ENCODE peak calls at places on chromosome 11, in five cellular contexts. One of them, this sample, is unnamed.

GRCh38 chr11:76510060-76511047 is 65.5 kb downstream of the EMSY start:
- DNase-seq in activated CD8-positive, alpha-beta memory T cell treated with anti-CD3 and anti-CD28 coated beads for 24 hours: no peak
- DNase-seq in NCI-H187: no peak
- DNase-seq in mucosa of descending colon: no peak
- DNase-seq in HuH-7.5: no peak
- DNase-seq in this sample: no peak

GRCh38 chr11:10931761-10932700 is 74.2 kb upstream of the ZBED5 start:
- DNase-seq in NCI-H187: no peak
- DNase-seq in activated CD8-positive, alpha-beta memory T cell treated with anti-CD3 and anti-CD28 coated beads for 24 hours: no peak
- DNase-seq in HuH-7.5: no peak
- DNase-seq in mucosa of descending colon: peak
- DNase-seq in this sample: no peak

GRCh38 chr11:43948341-43949185 is 6.1 kb downstream of the C11orf96 start:
- DNase-seq in NCI-H187: no peak
- DNase-seq in HuH-7.5: no peak
- DNase-seq in mucosa of descending colon: no peak
- DNase-seq in activated CD8-positive, alpha-beta memory T cell treated with anti-CD3 and anti-CD28 coated beads for 24 hours: no peak
- DNase-seq in this sample: no peak

GRCh38 chr11:56624661-56625110 is 10.0 kb upstream of the OR5M1 start:
- DNase-seq in HuH-7.5: no peak
- DNase-seq in mucosa of descending colon: no peak
- DNase-seq in NCI-H187: no peak
- DNase-seq in activated CD8-positive, alpha-beta memory T cell treated with anti-CD3 and anti-CD28 coated beads for 24 hours: no peak
- DNase-seq in this sample: peak

GRCh38 chr11:122170815-122171475 is 54.9 kb upstream of the BLID start:
- DNase-seq in NCI-H187: no peak
- DNase-seq in HuH-7.5: no peak
- DNase-seq in activated CD8-positive, alpha-beta memory T cell treated with anti-CD3 and anti-CD28 coated beads for 24 hours: no peak
- DNase-seq in mucosa of descending colon: no peak
- DNase-seq in this sample: no peak

GRCh38 chr11:60280412-60280811 is at the start of gene MS4A4A:
- DNase-seq in mucosa of descending colon: no peak
- DNase-seq in HuH-7.5: no peak
- DNase-seq in NCI-H187: no peak
- DNase-seq in activated CD8-positive, alpha-beta memory T cell treated with anti-CD3 and anti-CD28 coated beads for 24 hours: no peak
- DNase-seq in this sample: no peak

GRCh38 chr11:77204792-77205466 is 76.9 kb downstream of the MYO7A start:
- DNase-seq in HuH-7.5: no peak
- DNase-seq in NCI-H187: no peak
- DNase-seq in activated CD8-positive, alpha-beta memory T cell treated with anti-CD3 and anti-CD28 coated beads for 24 hours: no peak
- DNase-seq in mucosa of descending colon: no peak
- DNase-seq in this sample: no peak

GRCh38 chr11:15035283-15035682 is 38.1 kb upstream of the CALCB start:
- DNase-seq in activated CD8-positive, alpha-beta memory T cell treated with anti-CD3 and anti-CD28 coated beads for 24 hours: no peak
- DNase-seq in mucosa of descending colon: peak
- DNase-seq in NCI-H187: peak
- DNase-seq in HuH-7.5: no peak
- DNase-seq in this sample: no peak

GRCh38 chr11:13603661-13604060 is 64.8 kb upstream of the FAR1 start:
- DNase-seq in activated CD8-positive, alpha-beta memory T cell treated with anti-CD3 and anti-CD28 coated beads for 24 hours: no peak
- DNase-seq in HuH-7.5: no peak
- DNase-seq in NCI-H187: no peak
- DNase-seq in mucosa of descending colon: no peak
- DNase-seq in this sample: no peak

GRCh38 chr11:104451193-104451592 is 287.2 kb upstream of the PDGFD start:
- DNase-seq in mucosa of descending colon: no peak
- DNase-seq in activated CD8-positive, alpha-beta memory T cell treated with anti-CD3 and anti-CD28 coated beads for 24 hours: no peak
- DNase-seq in HuH-7.5: no peak
- DNase-seq in NCI-H187: no peak
- DNase-seq in this sample: no peak

GRCh38 chr11:27705873-27706820 is 5.9 kb upstream of the BDNF start:
- DNase-seq in activated CD8-positive, alpha-beta memory T cell treated with anti-CD3 and anti-CD28 coated beads for 24 hours: no peak
- DNase-seq in HuH-7.5: peak
- DNase-seq in mucosa of descending colon: no peak
- DNase-seq in NCI-H187: no peak
- DNase-seq in this sample: peak

GRCh38 chr11:117627259-117627658 is 169.8 kb downstream of the DSCAML1 start:
- DNase-seq in NCI-H187: no peak
- DNase-seq in HuH-7.5: no peak
- DNase-seq in mucosa of descending colon: peak
- DNase-seq in activated CD8-positive, alpha-beta memory T cell treated with anti-CD3 and anti-CD28 coated beads for 24 hours: no peak
- DNase-seq in this sample: no peak

GRCh38 chr11:69153661-69154060 is 2.1 kb upstream of the SMIM38 start:
- DNase-seq in activated CD8-positive, alpha-beta memory T cell treated with anti-CD3 and anti-CD28 coated beads for 24 hours: no peak
- DNase-seq in HuH-7.5: no peak
- DNase-seq in NCI-H187: no peak
- DNase-seq in mucosa of descending colon: no peak
- DNase-seq in this sample: no peak

GRCh38 chr11:122721964-122722266 is 66.4 kb downstream of the UBASH3B start:
- DNase-seq in NCI-H187: no peak
- DNase-seq in mucosa of descending colon: no peak
- DNase-seq in HuH-7.5: no peak
- DNase-seq in activated CD8-positive, alpha-beta memory T cell treated with anti-CD3 and anti-CD28 coated beads for 24 hours: no peak
- DNase-seq in this sample: no peak

GRCh38 chr11:130159657-130160459 is at the start of gene ST14:
- DNase-seq in HuH-7.5: no peak
- DNase-seq in mucosa of descending colon: peak
- DNase-seq in NCI-H187: peak
- DNase-seq in activated CD8-positive, alpha-beta memory T cell treated with anti-CD3 and anti-CD28 coated beads for 24 hours: no peak
- DNase-seq in this sample: no peak

GRCh38 chr11:103887001-103887680 is 149.3 kb upstream of the DDI1 start:
- DNase-seq in HuH-7.5: no peak
- DNase-seq in mucosa of descending colon: no peak
- DNase-seq in NCI-H187: no peak
- DNase-seq in activated CD8-positive, alpha-beta memory T cell treated with anti-CD3 and anti-CD28 coated beads for 24 hours: no peak
- DNase-seq in this sample: no peak

GRCh38 chr11:539971-540481 is 2.7 kb downstream of the LRRC56 start:
- DNase-seq in NCI-H187: no peak
- DNase-seq in HuH-7.5: no peak
- DNase-seq in mucosa of descending colon: no peak
- DNase-seq in activated CD8-positive, alpha-beta memory T cell treated with anti-CD3 and anti-CD28 coated beads for 24 hours: no peak
- DNase-seq in this sample: no peak

GRCh38 chr11:134916829-134917228 is 504.8 kb upstream of the B3GAT1 start:
- DNase-seq in NCI-H187: peak
- DNase-seq in mucosa of descending colon: no peak
- DNase-seq in activated CD8-positive, alpha-beta memory T cell treated with anti-CD3 and anti-CD28 coated beads for 24 hours: no peak
- DNase-seq in HuH-7.5: no peak
- DNase-seq in this sample: no peak

GRCh38 chr11:2923446-2924375 is 5.5 kb downstream of the PHLDA2 start:
- DNase-seq in activated CD8-positive, alpha-beta memory T cell treated with anti-CD3 and anti-CD28 coated beads for 24 hours: no peak
- DNase-seq in NCI-H187: no peak
- DNase-seq in mucosa of descending colon: peak
- DNase-seq in HuH-7.5: no peak
- DNase-seq in this sample: no peak

GRCh38 chr11:129846508-129847335 is 31.1 kb downstream of the TMEM45B start:
- DNase-seq in mucosa of descending colon: no peak
- DNase-seq in NCI-H187: peak
- DNase-seq in HuH-7.5: no peak
- DNase-seq in activated CD8-positive, alpha-beta memory T cell treated with anti-CD3 and anti-CD28 coated beads for 24 hours: no peak
- DNase-seq in this sample: peak

GRCh38 chr11:110432713-110433392 is 3.1 kb downstream of the FDX1 start:
- DNase-seq in HuH-7.5: no peak
- DNase-seq in mucosa of descending colon: no peak
- DNase-seq in NCI-H187: no peak
- DNase-seq in activated CD8-positive, alpha-beta memory T cell treated with anti-CD3 and anti-CD28 coated beads for 24 hours: no peak
- DNase-seq in this sample: no peak

GRCh38 chr11:45809456-45810395 is 4.8 kb downstream of the SLC35C1 start:
- DNase-seq in NCI-H187: no peak
- DNase-seq in activated CD8-positive, alpha-beta memory T cell treated with anti-CD3 and anti-CD28 coated beads for 24 hours: no peak
- DNase-seq in HuH-7.5: no peak
- DNase-seq in mucosa of descending colon: no peak
- DNase-seq in this sample: no peak

GRCh38 chr11:4065601-4066377 is 28.8 kb upstream of the RRM1 start:
- DNase-seq in NCI-H187: no peak
- DNase-seq in HuH-7.5: no peak
- DNase-seq in mucosa of descending colon: no peak
- DNase-seq in activated CD8-positive, alpha-beta memory T cell treated with anti-CD3 and anti-CD28 coated beads for 24 hours: no peak
- DNase-seq in this sample: no peak

GRCh38 chr11:46210133-46210636 is 67.3 kb upstream of the CREB3L1 start:
- DNase-seq in mucosa of descending colon: no peak
- DNase-seq in activated CD8-positive, alpha-beta memory T cell treated with anti-CD3 and anti-CD28 coated beads for 24 hours: no peak
- DNase-seq in NCI-H187: no peak
- DNase-seq in HuH-7.5: no peak
- DNase-seq in this sample: peak

GRCh38 chr11:117145393-117145761 is 1.3 kb downstream of the PAFAH1B2 start:
- DNase-seq in activated CD8-positive, alpha-beta memory T cell treated with anti-CD3 and anti-CD28 coated beads for 24 hours: no peak
- DNase-seq in HuH-7.5: no peak
- DNase-seq in mucosa of descending colon: no peak
- DNase-seq in NCI-H187: no peak
- DNase-seq in this sample: peak

GRCh38 chr11:107661656-107662055 is 50.2 kb downstream of the SLN start:
- DNase-seq in HuH-7.5: no peak
- DNase-seq in activated CD8-positive, alpha-beta memory T cell treated with anti-CD3 and anti-CD28 coated beads for 24 hours: no peak
- DNase-seq in NCI-H187: no peak
- DNase-seq in mucosa of descending colon: no peak
- DNase-seq in this sample: no peak

GRCh38 chr11:33689506-33689905 is 11.1 kb downstream of the C11orf91 start:
- DNase-seq in HuH-7.5: no peak
- DNase-seq in NCI-H187: no peak
- DNase-seq in activated CD8-positive, alpha-beta memory T cell treated with anti-CD3 and anti-CD28 coated beads for 24 hours: no peak
- DNase-seq in mucosa of descending colon: no peak
- DNase-seq in this sample: no peak

This sample was measured in HepG2.